ENCODE peak calls at places on chromosomes 16 and 17, in eight cellular contexts. T, M, Y, E, U, R, H and N are unnamed samples.

GRCh38 chr17:8173871-8174322 is 2.3 kb downstream of the TMEM107 start:
- DNase-seq in E (no peak), H (no peak), T (no peak), U (no peak), Y (no peak), M (no peak), R (no peak), N (no peak)

GRCh38 chr16:53915452-53916160 is 211.7 kb downstream of the FTO start:
- DNase-seq in U (no peak), H (no peak), R (no peak), Y (no peak), T (no peak), M (no peak), E (no peak), N (no peak)

GRCh38 chr17:50707296-50708049 is at the start of gene ANKRD40:
- DNase-seq in Y (peak), R (peak), E (peak), T (peak), H (peak), U (peak), M (peak), N (peak)

GRCh38 chr17:8753976-8754440 is 4.3 kb downstream of the SPDYE4 start:
- DNase-seq in M (no peak), R (no peak), E (no peak), H (peak), U (no peak), T (peak), Y (no peak), N (no peak)

GRCh38 chr16:67150833-67151396 is at the start of gene B3GNT9:
- DNase-seq in E (peak), R (peak), Y (peak), H (peak), U (peak), T (peak), M (peak), N (no peak)

GRCh38 chr17:18105595-18105994 is 3.0 kb upstream of the MYO15A start:
- DNase-seq in U (no peak), E (no peak), H (no peak), T (no peak), R (no peak), Y (no peak), M (no peak), N (no peak)

GRCh38 chr17:36205637-36206458 is 5.0 kb upstream of the CCL4L2 start:
- DNase-seq in E (no peak), Y (no peak), U (no peak), H (no peak), T (no peak), M (no peak), R (no peak), N (no peak)

GRCh38 chr17:62891659-62892058 is 74.4 kb upstream of the TANC2 start:
- DNase-seq in H (no peak), U (no peak), R (no peak), T (no peak), E (no peak), Y (no peak), M (no peak), N (no peak)

GRCh38 chr16:5022521-5022920 is 11.2 kb downstream of the NAGPA start:
- DNase-seq in H (no peak), U (no peak), M (no peak), R (no peak), Y (no peak), E (no peak), T (no peak), N (no peak)

GRCh38 chr17:6388416-6388815 is 46.5 kb downstream of the AIPL1 start:
- DNase-seq in H (no peak), R (no peak), U (no peak), Y (no peak), T (no peak), M (no peak), E (no peak), N (no peak)

GRCh38 chr16:87075319-87075860 is 241.8 kb downstream of the C16orf95 start:
- DNase-seq in R (no peak), E (no peak), T (no peak), Y (peak), H (no peak), U (no peak), M (no peak), N (no peak)

GRCh38 chr17:78001182-78001581 is 42.7 kb downstream of the TNRC6C start:
- DNase-seq in R (no peak), T (peak), U (no peak), E (no peak), H (no peak), M (no peak), Y (no peak), N (no peak)

DNA sequence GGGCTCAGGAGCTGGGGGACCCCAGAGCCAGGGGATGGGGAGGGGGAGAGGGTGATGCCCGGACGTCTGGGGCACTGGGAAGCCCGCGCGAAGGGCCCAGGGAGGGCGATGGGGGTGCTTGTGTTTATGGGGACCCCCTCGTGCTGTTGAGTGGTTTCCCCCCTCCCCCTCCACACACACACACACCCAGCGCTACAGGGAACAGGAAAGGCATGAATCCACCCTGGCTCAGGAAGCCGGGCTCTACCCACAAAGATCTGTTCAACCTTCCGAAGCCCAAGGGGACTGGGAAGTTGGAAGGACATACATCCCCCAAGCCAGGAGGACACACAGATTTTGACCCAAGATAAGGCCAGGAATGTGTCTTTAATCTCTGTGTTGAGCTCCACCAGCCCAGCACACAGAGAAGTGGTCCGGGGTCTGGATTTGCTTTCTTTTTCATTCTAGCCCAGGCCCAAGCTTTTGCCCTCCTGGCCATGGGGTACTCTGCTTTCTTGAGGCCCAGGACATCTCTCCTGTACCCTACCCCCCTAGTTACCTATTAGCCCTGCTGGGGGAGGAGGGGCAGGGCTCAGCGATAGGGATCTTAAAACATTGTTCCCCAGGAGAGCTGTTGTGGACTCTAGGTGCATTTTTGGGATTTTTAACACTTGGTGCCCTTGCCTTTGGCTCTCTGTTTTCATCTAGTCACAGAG is 1.2 kb downstream of the UBALD2 start:
- DNase-seq in Y (no peak), M (no peak), H (no peak), T (peak), E (no peak), R (peak), U (peak), N (peak)
- TF ChIP-seq POLR2A in Y (no peak), M (no peak), H (no peak), T (no peak), E (no peak), R (no peak), U (no peak), N (no peak)

GRCh38 chr17:3691539-3692166 is 4.3 kb downstream of the P2RX5 start:
- DNase-seq in U (no peak), R (no peak), E (no peak), M (no peak), Y (no peak), T (no peak), H (peak), N (no peak)

GRCh38 chr17:3693099-3693498 is 2.9 kb downstream of the P2RX5 start:
- DNase-seq in R (no peak), U (no peak), T (no peak), E (no peak), M (no peak), Y (no peak), H (no peak), N (no peak)

GRCh38 chr17:3690094-3690715 is 5.8 kb downstream of the P2RX5 start:
- DNase-seq in U (no peak), R (no peak), T (no peak), E (no peak), M (no peak), H (no peak), Y (no peak), N (no peak)

GRCh38 chr17:3693829-3694231 is 2.1 kb downstream of the P2RX5 start:
- DNase-seq in H (no peak), Y (no peak), T (no peak), E (no peak), R (no peak), M (no peak), U (peak), N (no peak)

DNA sequence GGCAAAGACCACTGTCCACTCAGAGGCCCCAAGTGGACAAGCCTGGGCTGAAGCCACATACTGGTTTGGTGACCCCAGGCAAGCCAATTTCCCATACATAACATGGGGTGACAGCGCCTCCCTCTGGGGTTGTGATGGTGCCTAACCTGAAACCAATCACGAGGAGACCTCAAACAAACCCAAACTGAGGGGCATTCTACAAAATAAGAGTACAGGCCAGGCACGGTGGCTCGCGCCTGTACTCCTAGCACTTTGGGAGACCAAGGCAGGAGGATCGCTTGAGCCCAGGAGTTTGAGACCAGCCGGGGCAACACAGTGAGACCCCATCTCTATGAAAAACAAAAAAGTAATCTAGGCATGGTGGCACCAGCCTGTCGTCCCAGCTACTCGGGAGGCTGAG is 3.6 kb downstream of the P2RX5 start:
- DNase-seq in M (no peak), Y (no peak), E (no peak), R (no peak), T (no peak), H (no peak), U (no peak), N (peak)
- TF ChIP-seq POLR2A in M (no peak), Y (no peak), E (no peak), R (no peak), T (no peak), H (no peak), U (no peak), N (no peak)

GRCh38 chr16:55686671-55687070 is 30.9 kb downstream of the SLC6A2 start:
- DNase-seq in R (no peak), E (no peak), Y (no peak), T (no peak), M (no peak), U (no peak), H (no peak), N (no peak)
- TF ChIP-seq POLR2A in R (no peak), E (no peak), Y (no peak), T (no peak), M (no peak), U (no peak), H (no peak), N (no peak)

GRCh38 chr17:35129154-35129972 is 7.9 kb downstream of the FNDC8 start:
- DNase-seq in E (no peak), R (no peak), U (no peak), M (no peak), H (no peak), Y (no peak), T (peak), N (no peak)
- TF ChIP-seq POLR2A in E (no peak), R (no peak), U (no peak), M (no peak), H (peak), Y (no peak), T (no peak), N (no peak)

DNA sequence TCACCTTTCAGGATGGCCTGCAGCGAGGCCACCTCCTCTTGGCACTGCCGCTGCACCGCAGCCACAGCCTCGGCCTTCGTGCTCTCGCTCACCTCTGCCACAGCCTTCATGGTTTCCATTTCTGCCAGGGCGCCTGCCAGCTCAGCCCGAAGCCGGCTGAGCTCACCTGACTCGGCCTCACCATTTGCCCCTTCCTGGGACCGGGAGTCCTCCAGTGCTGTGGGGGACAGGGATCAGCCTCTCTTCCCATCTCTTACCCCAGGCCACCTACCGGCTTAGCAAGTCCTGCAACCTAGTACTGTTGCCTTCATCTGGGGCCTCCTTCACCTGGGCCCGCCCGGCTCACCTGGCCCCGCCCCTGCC is 658 bp downstream of the RABEP2 start:
- DNase-seq in M (no peak), H (no peak), E (no peak), R (no peak), U (no peak), Y (no peak), T (no peak), N (no peak)
- TF ChIP-seq POLR2A in M (no peak), H (no peak), E (peak), R (no peak), U (peak), Y (no peak), T (no peak), N (no peak)

GRCh38 chr17:58329808-58330543 is 1.4 kb upstream of the TSPOAP1 start:
- DNase-seq in M (no peak), H (no peak), E (no peak), Y (no peak), U (peak), T (no peak), R (no peak), N (peak)
- TF ChIP-seq POLR2A in M (no peak), H (peak), E (no peak), Y (no peak), U (no peak), T (no peak), R (no peak), N (peak)

DNA sequence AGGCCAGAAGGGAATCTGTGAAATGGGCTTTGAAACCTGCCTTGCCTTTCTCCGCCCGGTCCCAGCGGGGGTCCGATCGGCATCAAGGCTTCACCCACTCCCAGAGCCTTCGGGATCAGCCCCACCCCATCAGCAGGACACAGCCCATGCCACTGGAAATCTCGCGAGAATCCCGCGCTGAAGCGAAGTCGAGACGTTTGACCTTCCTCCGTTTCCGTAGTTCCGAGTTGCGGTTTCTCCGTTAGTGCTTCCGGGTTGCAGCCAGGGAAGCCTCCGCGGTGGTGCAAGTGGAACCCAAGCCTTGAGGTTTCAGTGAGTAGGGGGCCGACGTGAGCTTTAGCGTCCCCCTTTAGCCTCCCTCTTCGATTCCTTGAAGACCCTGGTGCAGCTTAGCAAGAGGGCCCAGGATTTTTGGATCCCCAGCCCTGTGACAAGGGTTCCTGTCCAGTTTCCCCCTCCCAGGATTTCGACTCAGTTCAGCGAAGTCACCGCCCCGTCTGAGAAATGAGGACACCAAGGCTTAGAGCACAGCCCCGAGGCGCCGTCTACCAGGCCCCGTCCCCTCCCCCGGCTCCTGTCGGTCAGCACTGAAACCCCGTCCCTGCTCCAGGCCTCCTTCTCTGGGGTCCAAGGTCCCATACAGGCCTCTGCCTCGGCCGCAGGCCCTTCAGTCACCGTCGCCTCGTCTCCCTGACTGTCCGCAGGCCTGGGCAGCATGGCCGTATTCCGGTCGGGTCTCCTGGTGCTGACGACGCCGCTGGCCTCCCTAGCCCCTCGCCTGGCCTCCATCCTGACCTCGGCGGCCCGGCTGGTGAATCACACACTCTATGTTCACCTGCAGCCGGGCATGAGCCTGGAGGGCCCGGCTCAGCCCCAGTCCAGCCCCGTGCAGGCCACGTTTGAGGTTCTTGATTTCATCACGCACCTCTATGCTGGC is at the start of gene COASY:
- DNase-seq in T (peak), M (peak), U (peak), E (peak), R (peak), H (peak), Y (peak), N (peak)
- TF ChIP-seq POLR2A in T (peak), M (peak), U (peak), E (peak), R (no peak), H (peak), Y (peak), N (peak)

GRCh38 chr17:4397840-4398239 is 31.4 kb upstream of the UBE2G1 start:
- DNase-seq in T (no peak), R (no peak), U (no peak), Y (no peak), H (no peak), E (no peak), M (no peak), N (no peak)

GRCh38 chr17:4394208-4395110 is 28.0 kb upstream of the UBE2G1 start:
- DNase-seq in H (no peak), R (no peak), E (no peak), U (no peak), T (no peak), M (no peak), Y (no peak), N (no peak)

GRCh38 chr17:4393806-4394205 is 27.3 kb upstream of the UBE2G1 start:
- DNase-seq in H (no peak), U (no peak), R (no peak), Y (no peak), E (no peak), T (no peak), M (no peak), N (no peak)

DNA sequence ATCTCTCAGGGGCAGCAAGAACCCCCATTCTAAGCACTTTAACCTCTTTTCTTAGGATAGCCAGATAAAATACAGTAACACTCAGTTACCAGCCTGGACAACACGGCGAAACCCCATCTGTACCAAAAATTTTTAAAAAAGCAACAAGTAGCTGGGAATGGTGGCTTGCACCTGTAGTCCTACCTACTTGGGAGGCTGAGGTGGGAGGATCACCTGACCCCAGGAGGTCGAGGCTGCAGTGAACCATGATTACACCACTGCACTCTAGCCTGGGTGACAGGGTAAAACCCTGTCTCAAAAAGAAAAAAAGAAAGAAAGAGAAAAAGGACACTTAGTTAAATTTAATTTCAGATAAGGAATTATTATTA is 28.6 kb upstream of the UBE2G1 start:
- DNase-seq in M (no peak), R (no peak), H (no peak), Y (no peak), T (no peak), E (no peak), U (no peak), N (no peak)
- TF ChIP-seq POLR2A in M (no peak), R (no peak), H (no peak), Y (no peak), T (no peak), E (no peak), U (no peak), N (no peak)

GRCh38 chr16:12392585-12393089 is 411.1 kb downstream of the CPPED1 start:
- DNase-seq in T (no peak), Y (peak), U (no peak), R (no peak), E (no peak), H (peak), M (no peak), N (no peak)
- TF ChIP-seq POLR2A in T (no peak), Y (no peak), U (no peak), R (no peak), E (no peak), H (no peak), M (no peak), N (no peak)